ENCODE peak calls at places on chromosomes 12 and 14, in four cellular contexts. G is K562, Y is GM12878, C is H1. D is an unnamed sample.

GRCh38 chr12:131102493-131102931 is 148.8 kb downstream of the ADGRD1 start:
- DNase-seq in C (no peak), Y (no peak), G (no peak), D (no peak)

GRCh38 chr14:30971586-30971985 is 53.9 kb upstream of the AP4S1 start:
- DNase-seq in C (no peak), Y (no peak), G (no peak), D (no peak)

GRCh38 chr14:31949709-31950108 is 127.4 kb upstream of the ARHGAP5 start:
- DNase-seq in C (no peak), G (no peak), Y (no peak), D (no peak)

GRCh38 chr14:89180546-89180945 is 236.5 kb downstream of the FOXN3 start:
- DNase-seq in C (no peak), Y (no peak), G (no peak), D (no peak)

GRCh38 chr14:28777773-28778606 is 11.4 kb downstream of the FOXG1 start:
- DNase-seq in G (no peak), C (no peak), Y (no peak), D (no peak)

GRCh38 chr12:33653362-33653761 is 213.7 kb upstream of the SYT10 start:
- DNase-seq in C (no peak), Y (no peak), G (peak), D (no peak)

GRCh38 chr12:86117711-86118110 is 138.5 kb downstream of the MGAT4C start:
- DNase-seq in G (no peak), C (no peak), Y (no peak), D (no peak)

GRCh38 chr14:100224229-100224628 is 14.7 kb upstream of the YY1 start:
- DNase-seq in Y (no peak), C (no peak), G (no peak), D (no peak)

GRCh38 chr14:74510955-74511354 is 17.4 kb downstream of the ISCA2 start:
- DNase-seq in Y (no peak), G (no peak), C (no peak), D (no peak)

GRCh38 chr14:64394973-64395633 is 7.0 kb downstream of the MTHFD1 start:
- DNase-seq in C (no peak), G (no peak), Y (no peak), D (no peak)

GRCh38 chr12:25764409-25764808 is 194.1 kb upstream of the RASSF8 start:
- DNase-seq in G (no peak), C (no peak), Y (no peak), D (no peak)

GRCh38 chr12:66438601-66439000 is 136.3 kb downstream of the HELB start:
- DNase-seq in C (no peak), Y (no peak), G (no peak), D (no peak)

DNA sequence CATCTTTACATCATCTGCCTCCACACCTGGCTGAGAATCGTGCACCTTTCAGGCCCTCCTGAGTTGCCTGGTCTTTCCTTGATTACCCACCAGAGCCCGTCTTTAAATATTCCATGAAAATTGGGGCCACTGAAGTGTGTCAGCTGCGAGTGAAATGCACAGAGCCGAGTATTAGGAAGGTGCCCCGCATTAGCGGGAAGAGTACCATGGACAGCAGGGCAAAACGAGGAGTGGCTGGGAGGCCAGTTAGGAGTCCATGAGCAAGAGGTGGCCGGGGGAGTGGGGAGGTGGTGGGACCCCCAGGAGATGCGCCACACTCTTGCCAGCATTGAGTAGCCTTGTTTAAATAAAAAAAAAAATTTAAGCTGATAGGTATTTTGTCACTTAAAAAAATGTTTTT is 99.6 kb downstream of the TSPAN9 start:
- DNase-seq in G (no peak), C (no peak), Y (no peak), D (no peak)
- TF ChIP-seq CBX5 in G (no peak), C (no peak), Y (no peak), D (no peak)

GRCh38 chr14:51538973-51539372 is 112.7 kb upstream of the FRMD6 start:
- DNase-seq in C (no peak), G (no peak), Y (no peak), D (no peak)

GRCh38 chr14:51544901-51545300 is 106.8 kb upstream of the FRMD6 start:
- DNase-seq in C (no peak), G (no peak), Y (no peak), D (no peak)

GRCh38 chr14:51544426-51544825 is 107.3 kb upstream of the FRMD6 start:
- DNase-seq in Y (no peak), G (no peak), C (no peak), D (no peak)

GRCh38 chr14:51539571-51540037 is 112.1 kb upstream of the FRMD6 start:
- DNase-seq in Y (no peak), C (peak), G (no peak), D (no peak)

GRCh38 chr14:51540364-51540763 is 111.3 kb upstream of the FRMD6 start:
- DNase-seq in C (no peak), Y (no peak), G (no peak), D (no peak)
- TF ChIP-seq CBX5 in C (no peak), Y (no peak), G (no peak), D (no peak)

GRCh38 chr14:43411841-43412240 is 1095.2 kb downstream of the FSCB start:
- DNase-seq in G (no peak), Y (no peak), C (no peak), D (no peak)

GRCh38 chr14:43413094-43413493 is 1094.0 kb downstream of the FSCB start:
- DNase-seq in C (no peak), Y (no peak), G (no peak), D (no peak)

GRCh38 chr14:43407721-43408120 is 1099.4 kb downstream of the FSCB start:
- DNase-seq in C (no peak), G (no peak), Y (no peak), D (no peak)

GRCh38 chr14:43408472-43408871 is 1098.6 kb downstream of the FSCB start:
- DNase-seq in G (no peak), Y (no peak), C (no peak), D (no peak)

GRCh38 chr14:43410631-43411030 is 1096.5 kb downstream of the FSCB start:
- DNase-seq in Y (no peak), G (no peak), C (no peak), D (no peak)
- TF ChIP-seq CBX5 in Y (no peak), G (no peak), C (no peak), D (no peak)

DNA sequence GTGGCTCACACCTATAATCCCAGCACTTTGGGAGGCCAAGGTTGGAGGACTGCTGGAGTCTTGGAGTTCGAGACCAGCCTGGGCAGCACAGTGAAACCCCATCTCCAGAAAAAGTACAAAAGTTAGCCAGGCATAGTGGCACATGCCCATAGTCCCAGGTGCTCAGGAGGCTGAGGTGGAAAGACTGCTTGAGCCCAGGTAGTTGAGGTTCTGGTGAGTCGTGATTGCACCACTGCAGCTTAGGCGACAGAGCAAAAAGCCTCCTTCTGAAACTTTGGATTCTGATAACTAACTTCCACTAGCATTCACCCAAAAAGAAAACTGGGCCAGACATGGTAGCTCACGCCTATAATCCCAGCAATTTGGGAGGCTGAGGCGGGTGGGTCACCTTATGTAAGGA is 6.6 kb downstream of the BTBD7 start:
- DNase-seq in G (no peak), C (no peak), Y (no peak), D (no peak)
- TF ChIP-seq CBX5 in G (no peak), C (no peak), Y (no peak), D (no peak)

GRCh38 chr14:101770183-101770582 is 8.7 kb downstream of the PPP2R5C start:
- DNase-seq in Y (no peak), G (no peak), C (no peak), D (no peak)

GRCh38 chr14:101772770-101773169 is 11.3 kb downstream of the PPP2R5C start:
- DNase-seq in C (no peak), Y (no peak), G (no peak), D (peak)

GRCh38 chr14:101763941-101764709 is 2.6 kb downstream of the PPP2R5C start:
- DNase-seq in G (no peak), C (no peak), Y (no peak), D (no peak)

GRCh38 chr14:101762530-101763101 is 1.1 kb downstream of the PPP2R5C start:
- DNase-seq in G (no peak), Y (no peak), C (no peak), D (peak)

DNA sequence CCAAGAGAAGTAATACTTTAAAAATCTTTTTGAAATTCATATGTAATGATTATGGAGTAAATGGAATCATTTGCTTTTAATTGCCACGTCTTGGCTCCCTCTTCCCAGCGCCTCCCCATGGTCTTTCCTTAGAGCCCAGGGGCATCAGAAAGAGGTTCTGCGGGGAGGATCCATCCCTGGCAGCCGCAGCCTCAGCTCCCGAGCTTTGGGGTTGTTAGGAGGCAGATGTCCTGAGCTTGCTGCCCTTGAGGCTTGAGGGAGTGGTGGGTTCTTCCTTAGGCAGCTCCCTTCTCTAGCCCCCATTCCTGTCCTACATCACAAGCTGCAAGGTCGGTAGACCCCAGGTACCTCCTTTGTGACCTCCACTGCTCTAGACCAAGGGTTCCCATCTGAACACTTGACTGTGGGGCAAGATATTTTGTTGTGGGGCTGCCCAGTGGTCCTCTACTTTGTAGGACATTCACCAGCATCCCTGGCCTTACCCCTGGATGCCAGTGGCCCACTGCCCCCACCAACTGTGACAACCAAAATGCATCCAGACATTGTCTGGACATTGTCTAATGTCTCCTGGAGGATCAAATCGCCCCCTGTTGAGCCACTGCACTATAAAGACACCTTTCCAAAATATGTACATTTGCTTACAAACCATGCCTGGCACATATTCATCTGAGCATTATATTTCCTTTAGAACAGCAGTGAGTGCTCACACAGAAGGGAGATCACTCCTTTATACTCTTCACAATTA is 6.3 kb downstream of the PPP2R5C start:
- DNase-seq in C (no peak), G (no peak), Y (no peak), D (no peak)
- TF ChIP-seq CBX5 in C (no peak), G (no peak), Y (no peak), D (no peak)

GRCh38 chr12:95955549-95956159 is 12.5 kb downstream of the AMDHD1 start:
- DNase-seq in C (no peak), Y (no peak), G (no peak), D (peak)

GRCh38 chr12:95963104-95963503 is 20.0 kb downstream of the AMDHD1 start:
- DNase-seq in C (no peak), Y (no peak), G (no peak), D (no peak)

GRCh38 chr12:95960241-95960640 is 17.1 kb downstream of the AMDHD1 start:
- DNase-seq in Y (no peak), C (no peak), G (no peak), D (no peak)

GRCh38 chr12:95956557-95957145 is 13.5 kb downstream of the AMDHD1 start:
- DNase-seq in Y (no peak), C (no peak), G (no peak), D (no peak)

DNA sequence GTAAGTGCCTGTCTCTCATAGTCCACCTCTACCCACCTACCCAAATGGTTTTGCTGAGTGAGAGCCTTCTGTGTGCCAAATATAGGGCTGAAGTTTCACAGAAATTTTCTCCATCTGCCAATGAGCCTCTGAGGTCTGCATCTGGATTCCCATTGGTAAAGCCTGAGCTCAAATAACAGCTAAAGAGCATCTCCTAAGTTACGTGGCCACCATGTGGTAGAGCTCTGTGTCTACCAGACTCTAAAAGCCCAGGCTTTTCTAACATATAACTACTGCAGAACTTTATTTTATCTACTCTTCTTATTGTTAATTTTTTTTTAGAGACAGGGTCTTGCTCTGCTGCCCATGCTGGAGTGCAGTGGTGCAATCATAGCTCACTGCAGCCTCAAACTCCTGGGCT is 16.0 kb downstream of the AMDHD1 start:
- DNase-seq in G (no peak), Y (no peak), C (no peak), D (peak)
- TF ChIP-seq CBX5 in G (no peak), Y (no peak), C (no peak), D (no peak)

D was measured in HepG2.